ENCODE peak calls at places on chromosomes 1 and 21, in five cellular contexts. W is retina; Q is A172; K is CD8-positive, alpha-beta T cell; A is B cell. M is an unnamed sample.
A peak's percentile ranks its signal among the peaks of the same experiment; 100 is the strongest.

GRCh38 chr21:32708069-32708468 is 19.7 kb downstream of the SYNJ1 start:
- DNase-seq in Q (no peak), W (no peak), K (no peak), A (no peak), M (no peak)

GRCh38 chr1:245161866-245162265 is 7.1 kb downstream of the KIF26B start:
- DNase-seq in Q (no peak), A (no peak), K (no peak), W (no peak), M (no peak)

GRCh38 chr1:167482184-167482583 is 36.1 kb downstream of the CD247 start:
- DNase-seq in Q (no peak), K (no peak), A (no peak), W (no peak), M (no peak)

GRCh38 chr1:157239936-157240335 is 101.7 kb upstream of the ETV3 start:
- DNase-seq in A (no peak), Q (no peak), W (no peak), K (no peak), M (no peak)

GRCh38 chr1:168138134-168138533 is 1.4 kb upstream of the GPR161 start:
- DNase-seq in A (no peak), W (no peak), K (no peak), Q (peak; percentile 25), M (no peak)

GRCh38 chr1:198495635-198496034 is 44.8 kb downstream of the ATP6V1G3 start:
- DNase-seq in K (no peak), A (no peak), W (no peak), Q (peak; percentile 91), M (no peak)

GRCh38 chr1:153099646-153100045 is 5.3 kb upstream of the SPRR2E start:
- DNase-seq in K (no peak), Q (no peak), A (no peak), W (no peak), M (no peak)

GRCh38 chr1:156245451-156246232 is 2.2 kb downstream of the PAQR6 start:
- DNase-seq in A (peak; percentile 66), Q (no peak), K (peak; percentile 37), W (peak; percentile 63), M (no peak)

GRCh38 chr1:172627702-172628101 is 31.2 kb upstream of the FASLG start:
- DNase-seq in A (no peak), Q (no peak), W (no peak), K (no peak), M (no peak)

GRCh38 chr1:63073530-63074306 is 248.6 kb upstream of the FOXD3 start:
- DNase-seq in A (no peak), K (no peak), W (peak; percentile 80), Q (no peak), M (peak; percentile 11)

GRCh38 chr1:153677718-153678518 is 570 bp upstream of the NPR1 start:
- DNase-seq in A (peak; percentile 78), W (peak; percentile 80), K (peak; percentile 49), Q (peak; percentile 53), M (peak; percentile 69)

GRCh38 chr1:29736582-29737188 is 500.4 kb downstream of the PTPRU start:
- DNase-seq in Q (peak; percentile 33), A (no peak), K (no peak), W (no peak), M (peak; percentile 77)

GRCh38 chr1:47593598-47594285 is 155.9 kb downstream of the FOXD2 start:
- DNase-seq in K (no peak), Q (no peak), A (no peak), W (no peak), M (no peak)

GRCh38 chr1:179121159-179121938 is 39.5 kb downstream of the TOR3A start:
- DNase-seq in K (peak; percentile 51), Q (peak; percentile 61), W (no peak), A (no peak), M (peak; percentile 16)

GRCh38 chr1:94542088-94542671 is 621 bp upstream of the F3 start:
- DNase-seq in K (no peak), A (peak; percentile 24), Q (peak; percentile 41), W (no peak), M (no peak)

GRCh38 chr1:198443374-198444233 is 96.9 kb downstream of the ATP6V1G3 start:
- DNase-seq in W (no peak), Q (peak; percentile 96), A (no peak), K (no peak), M (no peak)

GRCh38 chr1:46303872-46304326 is 401 bp downstream of the UQCRH start:
- DNase-seq in K (peak; percentile 11), Q (no peak), W (no peak), A (no peak), M (no peak)

GRCh38 chr1:170619167-170620030 is 44.5 kb upstream of the PRRX1 start:
- DNase-seq in Q (peak; percentile 51), A (no peak), K (no peak), W (no peak), M (no peak)

GRCh38 chr1:20640183-20640597 is 6.9 kb downstream of the PINK1 start:
- DNase-seq in W (peak; percentile 64), Q (peak; percentile 38), A (peak; percentile 68), K (peak; percentile 59), M (no peak)